ENCODE peak calls at places on chromosomes 16 and 17, in six cellular contexts. V, T, G, A, X and O are unnamed samples.

GRCh38 chr16:17334096-17334495 is 136.7 kb downstream of the XYLT1 start:
- DNase-seq in V (no peak), T (no peak), G (no peak), A (peak), X (no peak), O (no peak)

GRCh38 chr16:87678618-87679017 is 76.3 kb downstream of the JPH3 start:
- DNase-seq in V (no peak), T (no peak), G (no peak), A (no peak), X (peak), O (no peak)

GRCh38 chr16:26824469-26824868 is 242.3 kb upstream of the C16orf82 start:
- DNase-seq in V (no peak), T (no peak), G (no peak), A (no peak), X (no peak), O (no peak)

GRCh38 chr16:57627184-57627871 is 1.1 kb upstream of the ADGRG1 start:
- DNase-seq in V (no peak), T (peak), G (peak), A (peak), X (peak), O (no peak)

GRCh38 chr17:61839300-61839786 is 24.0 kb downstream of the BRIP1 start:
- DNase-seq in V (no peak), T (no peak), G (no peak), A (no peak), X (no peak), O (no peak)

GRCh38 chr17:57286372-57287105 is 30.2 kb downstream of the MSI2 start:
- DNase-seq in V (no peak), T (no peak), G (no peak), A (no peak), X (no peak), O (no peak)

GRCh38 chr16:15141586-15141985 is 47.5 kb upstream of the RRN3 start:
- DNase-seq in V (no peak), T (no peak), G (no peak), A (no peak), X (no peak), O (no peak)

GRCh38 chr16:49590166-49590871 is 216.7 kb downstream of the C16orf78 start:
- DNase-seq in V (no peak), T (no peak), G (no peak), A (no peak), X (no peak), O (no peak)

GRCh38 chr17:35890774-35891155 is 10.6 kb upstream of the CCL5 start:
- DNase-seq in V (peak), T (no peak), G (no peak), A (no peak), X (no peak), O (no peak)

GRCh38 chr16:49281843-49282642 is 405 bp upstream of the CBLN1 start:
- DNase-seq in V (peak), T (no peak), G (peak), A (no peak), X (peak), O (peak)

GRCh38 chr17:65918921-65919546 is 272.9 kb downstream of the CEP112 start:
- DNase-seq in V (no peak), T (no peak), G (peak), A (no peak), X (no peak), O (no peak)

GRCh38 chr17:27475981-27476895 is 20.0 kb downstream of the KSR1 start:
- DNase-seq in V (no peak), T (no peak), G (no peak), A (no peak), X (no peak), O (no peak)

GRCh38 chr17:78979780-78980623 is at the start of gene LGALS3BP:
- DNase-seq in V (peak), T (peak), G (peak), A (no peak), X (peak), O (peak)

GRCh38 chr16:27585200-27585599 is 35.3 kb downstream of the KATNIP start:
- DNase-seq in V (no peak), T (no peak), G (no peak), A (no peak), X (no peak), O (no peak)

GRCh38 chr16:16025214-16025968 is 76.0 kb downstream of the ABCC1 start:
- DNase-seq in V (peak), T (peak), G (peak), A (peak), X (peak), O (no peak)

GRCh38 chr16:87601322-87602004 is 845 bp upstream of the JPH3 start:
- DNase-seq in V (no peak), T (no peak), G (no peak), A (no peak), X (no peak), O (no peak)

GRCh38 chr17:57672205-57672632 is 72.9 kb downstream of the CCDC182 start:
- DNase-seq in V (peak), T (peak), G (peak), A (peak), X (no peak), O (no peak)

GRCh38 chr16:75462804-75463203 is 1.7 kb downstream of the TMEM170A start:
- DNase-seq in V (no peak), T (no peak), G (no peak), A (no peak), X (no peak), O (no peak)

GRCh38 chr17:36972186-36972686 is 23.5 kb downstream of the AATF start:
- DNase-seq in V (no peak), T (no peak), G (no peak), A (no peak), X (no peak), O (no peak)

GRCh38 chr16:52825882-52826281 is 226.8 kb downstream of the CHD9NB start:
- DNase-seq in V (no peak), T (no peak), G (no peak), A (no peak), X (no peak), O (no peak)

GRCh38 chr16:17328971-17329370 is 141.8 kb downstream of the XYLT1 start:
- DNase-seq in V (no peak), T (no peak), G (peak), A (no peak), X (no peak), O (no peak)

GRCh38 chr16:4272114-4272954 is 489 bp downstream of the TFAP4 start:
- DNase-seq in V (peak), T (no peak), G (peak), A (no peak), X (peak), O (peak)

GRCh38 chr17:37225458-37225857 is 150.3 kb upstream of the C17orf78 start:
- DNase-seq in V (no peak), T (no peak), G (no peak), A (no peak), X (no peak), O (no peak)

GRCh38 chr17:69709441-69709840 is 294.9 kb downstream of the MAP2K6 start:
- DNase-seq in V (no peak), T (no peak), G (no peak), A (no peak), X (no peak), O (no peak)

GRCh38 chr16:67531247-67531646 is 2.6 kb downstream of the RIPOR1 start:
- DNase-seq in V (no peak), T (no peak), G (no peak), A (no peak), X (no peak), O (no peak)

GRCh38 chr16:57536306-57537193 is at the start of gene CCDC102A:
- DNase-seq in V (peak), T (no peak), G (peak), A (no peak), X (no peak), O (no peak)

GRCh38 chr17:1082579-1082978 is 85.7 kb downstream of the TIMM22 start:
- DNase-seq in V (no peak), T (peak), G (peak), A (peak), X (no peak), O (no peak)

GRCh38 chr17:83068641-83069570 is 10.5 kb upstream of the METRNL start:
- DNase-seq in V (no peak), T (no peak), G (no peak), A (no peak), X (no peak), O (peak)

GRCh38 chr17:83069571-83069906 is 9.9 kb upstream of the METRNL start:
- DNase-seq in V (no peak), T (no peak), G (no peak), A (no peak), X (no peak), O (peak)

GRCh38 chr17:83067071-83067717 is 12.2 kb upstream of the METRNL start:
- DNase-seq in V (no peak), T (no peak), G (no peak), A (no peak), X (no peak), O (peak)

GRCh38 chr17:83065660-83066542 is 13.5 kb upstream of the METRNL start:
- DNase-seq in V (no peak), T (no peak), G (no peak), A (no peak), X (no peak), O (peak)

DNA sequence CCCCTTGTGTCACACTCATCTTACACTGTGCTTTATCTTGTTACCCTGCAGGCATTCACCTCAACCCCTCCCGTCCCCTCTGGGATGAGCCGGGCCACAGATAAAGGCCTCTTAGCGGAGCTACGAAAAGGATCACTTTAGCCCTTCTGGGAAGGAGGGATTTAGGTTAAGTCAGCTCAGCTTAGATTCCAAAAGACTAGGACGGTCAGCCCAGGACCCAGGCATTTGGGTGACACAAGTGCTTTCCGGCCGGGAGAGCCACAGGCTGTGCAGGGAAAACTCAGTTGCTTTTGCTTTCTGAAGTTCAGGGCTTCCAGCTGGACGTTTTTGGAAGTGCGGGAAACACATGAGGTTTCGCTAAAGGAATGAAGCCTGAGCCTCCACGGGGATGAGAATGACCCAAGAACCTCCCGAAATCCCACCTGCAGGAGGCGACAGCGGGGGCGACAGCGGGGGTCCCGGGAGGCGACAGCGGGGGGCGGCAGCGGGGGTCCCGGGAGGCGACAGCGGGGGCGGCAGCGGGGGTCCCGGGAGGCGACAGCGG is 11.6 kb upstream of the METRNL start:
- DNase-seq in V (no peak), T (no peak), G (peak), A (no peak), X (peak), O (no peak)
- TF ChIP-seq CTCF in V (no peak), T (peak), G (peak), A (no peak), X (no peak), O (no peak)

DNA sequence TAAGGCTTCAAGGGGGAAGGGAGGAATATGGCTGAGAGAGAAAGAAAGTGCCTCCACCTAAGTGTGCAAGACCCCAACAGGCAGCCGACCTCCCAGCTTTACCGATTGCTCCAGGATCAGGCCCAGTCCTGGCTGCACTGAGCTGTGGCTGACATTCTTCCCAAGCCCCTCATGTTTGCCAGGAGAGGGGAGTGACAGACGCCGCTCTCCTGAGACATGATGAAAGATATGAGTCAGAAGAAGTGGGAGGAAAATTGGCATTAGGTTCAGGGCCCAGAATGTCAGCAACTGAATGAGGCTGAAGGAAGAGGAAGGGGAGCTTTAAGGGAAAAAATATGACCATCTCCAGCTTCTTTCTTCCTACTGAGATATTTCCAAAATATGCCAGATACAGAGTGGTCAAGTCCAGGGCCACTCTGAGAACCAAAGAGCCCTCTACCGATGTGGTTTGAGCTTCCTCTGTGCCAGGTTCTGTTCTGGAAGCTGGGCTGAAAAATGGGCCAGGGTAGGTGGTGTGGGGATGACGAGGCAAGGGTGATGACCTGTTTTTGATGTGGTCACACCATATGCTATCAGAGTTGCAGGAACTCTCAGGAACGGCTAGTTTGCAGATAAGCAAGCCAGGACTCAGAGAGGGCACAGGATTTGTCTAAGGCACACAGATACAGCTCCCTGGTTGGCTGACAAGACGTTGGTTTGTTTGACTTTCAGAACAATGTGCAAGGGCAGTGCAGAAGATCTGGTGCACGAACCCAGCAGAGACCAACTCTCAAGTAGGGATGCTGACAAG is 176.7 kb downstream of the SOX9 start:
- DNase-seq in V (no peak), T (no peak), G (peak), A (no peak), X (peak), O (peak)
- TF ChIP-seq CTCF in V (no peak), T (no peak), G (no peak), A (no peak), X (no peak), O (no peak)

GRCh38 chr17:45722161-45722560 is 62.0 kb upstream of the CRHR1 start:
- DNase-seq in V (no peak), T (no peak), G (peak), A (no peak), X (peak), O (no peak)
- TF ChIP-seq CTCF in V (no peak), T (peak), G (peak), A (peak), X (peak), O (peak)

GRCh38 chr16:69309316-69309715 is 1.8 kb upstream of the VPS4A start:
- DNase-seq in V (no peak), T (no peak), G (no peak), A (no peak), X (no peak), O (no peak)

GRCh38 chr16:69311115-69311532 is at the start of gene VPS4A:
- DNase-seq in V (peak), T (peak), G (peak), A (peak), X (peak), O (peak)

GRCh38 chr16:69313469-69313868 is 2.3 kb downstream of the VPS4A start:
- DNase-seq in V (no peak), T (no peak), G (no peak), A (no peak), X (no peak), O (no peak)

GRCh38 chr16:69310479-69311114 is 553 bp upstream of the VPS4A start:
- DNase-seq in V (no peak), T (no peak), G (no peak), A (no peak), X (no peak), O (no peak)

GRCh38 chr16:69311533-69312388 is 611 bp downstream of the VPS4A start:
- DNase-seq in V (peak), T (no peak), G (peak), A (no peak), X (peak), O (peak)
- TF ChIP-seq CTCF in V (no peak), T (no peak), G (no peak), A (peak), X (no peak), O (no peak)

DNA sequence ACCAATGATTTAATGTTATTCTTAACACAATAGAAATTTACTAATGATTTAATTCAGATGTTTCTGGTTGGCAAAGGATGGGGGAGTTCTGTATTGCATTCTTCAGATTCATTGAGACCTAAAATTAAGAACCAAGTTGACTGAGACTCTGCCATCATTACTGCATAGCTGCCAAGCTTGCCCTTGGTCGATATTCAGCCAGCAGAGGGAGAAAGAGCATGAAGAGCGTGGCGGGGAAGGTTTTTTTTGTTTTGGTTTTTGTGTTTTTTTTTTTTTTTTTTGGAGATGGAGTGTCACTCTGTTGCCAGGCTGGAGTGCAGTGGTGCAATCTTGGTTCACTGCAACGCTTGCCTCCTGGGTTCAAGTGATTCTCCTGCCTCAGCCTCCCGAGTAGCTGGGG is 659.4 kb upstream of the EEF2KMT start:
- DNase-seq in V (no peak), T (no peak), G (no peak), A (no peak), X (no peak), O (no peak)
- TF ChIP-seq CTCF in V (no peak), T (peak), G (no peak), A (no peak), X (no peak), O (no peak)

DNA sequence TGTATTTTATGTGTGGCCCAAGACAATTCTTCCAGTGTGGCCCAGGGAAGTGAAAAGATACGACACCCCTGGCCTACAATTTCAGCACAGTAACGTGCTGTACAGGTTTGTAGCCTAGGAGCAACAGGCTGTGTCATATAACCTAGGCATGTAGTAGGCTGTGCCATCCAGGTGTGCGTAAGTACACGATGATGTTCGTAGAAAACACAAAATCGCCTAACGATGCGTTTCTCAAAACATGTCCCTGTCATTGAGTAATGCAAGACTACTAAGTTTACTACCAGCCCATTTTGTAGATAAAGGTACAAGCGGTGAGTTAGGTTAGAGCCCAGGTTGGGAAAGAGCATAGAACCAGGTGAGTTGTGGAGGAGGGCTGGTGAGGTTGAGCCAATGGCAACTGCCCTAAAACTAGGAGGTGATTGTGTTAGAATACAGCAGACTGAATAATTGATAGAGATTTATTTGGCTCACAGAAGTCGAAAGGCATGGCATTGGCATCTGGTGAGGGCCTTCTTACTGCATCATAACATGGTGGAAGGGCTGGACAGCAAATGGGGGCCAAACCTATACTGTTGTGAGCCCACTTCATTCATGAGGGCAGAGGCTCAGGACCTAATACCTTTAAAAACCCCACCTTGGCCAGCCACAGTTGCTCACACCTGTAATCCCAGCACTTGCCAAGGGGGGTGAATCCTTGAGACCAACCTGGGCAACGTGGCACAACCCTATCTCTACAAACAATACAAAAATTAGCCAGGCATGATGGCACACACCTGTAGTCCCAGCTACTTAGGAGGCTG is 4.2 kb downstream of the EIF1 start:
- DNase-seq in V (no peak), T (no peak), G (no peak), A (no peak), X (peak), O (no peak)
- TF ChIP-seq CTCF in V (no peak), T (no peak), G (no peak), A (no peak), X (no peak), O (no peak)

GRCh38 chr16:61150351-61150750 is 885.9 kb downstream of the CDH8 start:
- DNase-seq in V (no peak), T (no peak), G (no peak), A (no peak), X (no peak), O (no peak)

GRCh38 chr16:61149709-61150108 is 886.5 kb downstream of the CDH8 start:
- DNase-seq in V (no peak), T (no peak), G (no peak), A (no peak), X (no peak), O (no peak)

GRCh38 chr16:61146429-61146828 is 889.8 kb downstream of the CDH8 start:
- DNase-seq in V (no peak), T (no peak), G (no peak), A (no peak), X (no peak), O (no peak)

DNA sequence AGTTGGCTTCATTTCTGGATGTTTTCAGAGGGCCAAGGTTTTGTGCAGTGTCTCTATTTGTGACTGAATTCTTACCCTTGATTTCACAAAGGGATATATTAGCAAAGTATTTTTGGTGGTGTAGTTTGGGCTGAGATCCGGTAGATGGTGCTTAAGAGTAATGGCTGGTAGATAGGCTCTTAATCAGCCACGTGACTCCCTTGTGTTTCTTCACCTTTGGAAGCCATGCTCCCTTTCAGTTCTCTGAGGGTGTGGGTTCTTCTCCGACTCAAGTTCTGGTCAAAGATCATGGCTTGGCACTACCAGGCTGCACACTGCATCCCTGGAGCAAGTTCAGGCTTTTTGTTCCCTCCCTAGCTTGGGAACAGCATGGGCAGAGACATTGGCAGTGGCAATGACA is 887.3 kb downstream of the CDH8 start:
- DNase-seq in V (no peak), T (no peak), G (no peak), A (no peak), X (peak), O (no peak)
- TF ChIP-seq CTCF in V (no peak), T (no peak), G (no peak), A (no peak), X (no peak), O (no peak)